ENCODE peak calls at places on chromosomes 7 and 10, in eight cellular contexts. One of them, this sample, is unnamed.

GRCh38 chr10:8543361-8544056 is 489.0 kb downstream of the GATA3 start:
- DNase-seq in mammary epithelial cell: peak
- DNase-seq in bronchial epithelial cell: peak
- DNase-seq in choroid plexus epithelial cell: no peak
- DNase-seq in neuronal stem cell: no peak
- DNase-seq in iPS DF 6.9: no peak
- DNase-seq in left ventricle myocardium inferior: no peak
- DNase-seq in hepatocyte: peak
- DNase-seq in this sample: no peak

GRCh38 chr10:76403876-76404275 is 972.5 kb downstream of the LRMDA start:
- DNase-seq in neuronal stem cell: no peak
- DNase-seq in mammary epithelial cell: peak
- DNase-seq in choroid plexus epithelial cell: no peak
- DNase-seq in iPS DF 6.9: no peak
- DNase-seq in hepatocyte: no peak
- DNase-seq in left ventricle myocardium inferior: no peak
- DNase-seq in bronchial epithelial cell: peak
- DNase-seq in this sample: no peak

GRCh38 chr7:2525931-2526630 is 6.5 kb downstream of the LFNG start:
- DNase-seq in bronchial epithelial cell: no peak
- DNase-seq in mammary epithelial cell: no peak
- DNase-seq in neuronal stem cell: no peak
- DNase-seq in hepatocyte: no peak
- DNase-seq in choroid plexus epithelial cell: peak
- DNase-seq in left ventricle myocardium inferior: no peak
- DNase-seq in iPS DF 6.9: no peak
- DNase-seq in this sample: no peak

GRCh38 chr10:118036281-118036875 is 10.4 kb downstream of the RAB11FIP2 start:
- DNase-seq in choroid plexus epithelial cell: no peak
- DNase-seq in bronchial epithelial cell: no peak
- DNase-seq in left ventricle myocardium inferior: no peak
- DNase-seq in mammary epithelial cell: no peak
- DNase-seq in hepatocyte: no peak
- DNase-seq in neuronal stem cell: no peak
- DNase-seq in iPS DF 6.9: no peak
- DNase-seq in this sample: no peak

GRCh38 chr10:103888113-103888841 is 29.7 kb downstream of the STN1 start:
- DNase-seq in neuronal stem cell: peak
- DNase-seq in mammary epithelial cell: peak
- DNase-seq in hepatocyte: peak
- DNase-seq in choroid plexus epithelial cell: peak
- DNase-seq in bronchial epithelial cell: peak
- DNase-seq in iPS DF 6.9: no peak
- DNase-seq in left ventricle myocardium inferior: peak
- DNase-seq in this sample: peak

GRCh38 chr10:17064435-17064834 is 65.2 kb downstream of the CUBN start:
- DNase-seq in mammary epithelial cell: no peak
- DNase-seq in left ventricle myocardium inferior: no peak
- DNase-seq in iPS DF 6.9: no peak
- DNase-seq in neuronal stem cell: no peak
- DNase-seq in choroid plexus epithelial cell: no peak
- DNase-seq in bronchial epithelial cell: no peak
- DNase-seq in hepatocyte: no peak
- DNase-seq in this sample: no peak

GRCh38 chr10:86372785-86373239 is 6.2 kb upstream of the GRID1 start:
- DNase-seq in hepatocyte: no peak
- DNase-seq in mammary epithelial cell: no peak
- DNase-seq in bronchial epithelial cell: no peak
- DNase-seq in iPS DF 6.9: no peak
- DNase-seq in neuronal stem cell: no peak
- DNase-seq in left ventricle myocardium inferior: no peak
- DNase-seq in choroid plexus epithelial cell: no peak
- DNase-seq in this sample: no peak

GRCh38 chr7:27346531-27347260 is 104.1 kb downstream of the EVX1 start:
- DNase-seq in left ventricle myocardium inferior: no peak
- DNase-seq in iPS DF 6.9: no peak
- DNase-seq in neuronal stem cell: no peak
- DNase-seq in choroid plexus epithelial cell: peak
- DNase-seq in bronchial epithelial cell: peak
- DNase-seq in mammary epithelial cell: peak
- DNase-seq in hepatocyte: peak
- DNase-seq in this sample: peak

GRCh38 chr7:40827217-40828085 is 692.6 kb downstream of the SUGCT start:
- DNase-seq in bronchial epithelial cell: peak
- DNase-seq in left ventricle myocardium inferior: no peak
- DNase-seq in choroid plexus epithelial cell: peak
- DNase-seq in hepatocyte: peak
- DNase-seq in neuronal stem cell: peak
- DNase-seq in iPS DF 6.9: no peak
- DNase-seq in mammary epithelial cell: peak
- DNase-seq in this sample: peak

GRCh38 chr10:109343293-109343692 is 580.0 kb downstream of the XPNPEP1 start:
- DNase-seq in neuronal stem cell: no peak
- DNase-seq in iPS DF 6.9: no peak
- DNase-seq in choroid plexus epithelial cell: no peak
- DNase-seq in mammary epithelial cell: peak
- DNase-seq in bronchial epithelial cell: peak
- DNase-seq in hepatocyte: no peak
- DNase-seq in left ventricle myocardium inferior: no peak
- DNase-seq in this sample: peak

GRCh38 chr7:140231779-140232491 is 55.2 kb upstream of the KDM7A start:
- DNase-seq in hepatocyte: no peak
- DNase-seq in neuronal stem cell: no peak
- DNase-seq in bronchial epithelial cell: peak
- DNase-seq in left ventricle myocardium inferior: no peak
- DNase-seq in iPS DF 6.9: no peak
- DNase-seq in choroid plexus epithelial cell: no peak
- DNase-seq in mammary epithelial cell: peak
- DNase-seq in this sample: no peak

GRCh38 chr10:1294748-1295147 is 238.6 kb downstream of the WDR37 start:
- DNase-seq in mammary epithelial cell: no peak
- DNase-seq in bronchial epithelial cell: no peak
- DNase-seq in neuronal stem cell: no peak
- DNase-seq in left ventricle myocardium inferior: no peak
- DNase-seq in hepatocyte: no peak
- DNase-seq in choroid plexus epithelial cell: no peak
- DNase-seq in iPS DF 6.9: no peak
- DNase-seq in this sample: no peak

GRCh38 chr7:150992833-150993302 is 2.1 kb downstream of the NOS3 start:
- DNase-seq in mammary epithelial cell: no peak
- DNase-seq in bronchial epithelial cell: peak
- DNase-seq in hepatocyte: peak
- DNase-seq in neuronal stem cell: peak
- DNase-seq in choroid plexus epithelial cell: peak
- DNase-seq in left ventricle myocardium inferior: peak
- DNase-seq in iPS DF 6.9: peak
- DNase-seq in this sample: no peak

GRCh38 chr10:74163313-74164068 is 12.5 kb downstream of the ADK start:
- DNase-seq in left ventricle myocardium inferior: no peak
- DNase-seq in neuronal stem cell: no peak
- DNase-seq in choroid plexus epithelial cell: no peak
- DNase-seq in bronchial epithelial cell: no peak
- DNase-seq in iPS DF 6.9: no peak
- DNase-seq in hepatocyte: no peak
- DNase-seq in mammary epithelial cell: no peak
- DNase-seq in this sample: no peak

GRCh38 chr10:18240185-18240882 is 100.1 kb downstream of the CACNB2 start:
- DNase-seq in iPS DF 6.9: no peak
- DNase-seq in hepatocyte: no peak
- DNase-seq in mammary epithelial cell: no peak
- DNase-seq in choroid plexus epithelial cell: peak
- DNase-seq in left ventricle myocardium inferior: no peak
- DNase-seq in neuronal stem cell: no peak
- DNase-seq in bronchial epithelial cell: no peak
- DNase-seq in this sample: no peak

GRCh38 chr7:35035511-35035921 is 1.8 kb downstream of the DPY19L1 start:
- DNase-seq in left ventricle myocardium inferior: no peak
- DNase-seq in bronchial epithelial cell: peak
- DNase-seq in hepatocyte: peak
- DNase-seq in mammary epithelial cell: peak
- DNase-seq in choroid plexus epithelial cell: peak
- DNase-seq in iPS DF 6.9: no peak
- DNase-seq in neuronal stem cell: no peak
- DNase-seq in this sample: no peak
- H3K4me3 ChIP-seq in left ventricle myocardium inferior: peak
- H3K4me3 ChIP-seq in bronchial epithelial cell: no peak
- H3K4me3 ChIP-seq in hepatocyte: no peak
- H3K4me3 ChIP-seq in mammary epithelial cell: peak
- H3K4me3 ChIP-seq in choroid plexus epithelial cell: peak
- H3K4me3 ChIP-seq in iPS DF 6.9: no peak
- H3K4me3 ChIP-seq in neuronal stem cell: no peak
- H3K4me3 ChIP-seq in this sample: peak

DNA sequence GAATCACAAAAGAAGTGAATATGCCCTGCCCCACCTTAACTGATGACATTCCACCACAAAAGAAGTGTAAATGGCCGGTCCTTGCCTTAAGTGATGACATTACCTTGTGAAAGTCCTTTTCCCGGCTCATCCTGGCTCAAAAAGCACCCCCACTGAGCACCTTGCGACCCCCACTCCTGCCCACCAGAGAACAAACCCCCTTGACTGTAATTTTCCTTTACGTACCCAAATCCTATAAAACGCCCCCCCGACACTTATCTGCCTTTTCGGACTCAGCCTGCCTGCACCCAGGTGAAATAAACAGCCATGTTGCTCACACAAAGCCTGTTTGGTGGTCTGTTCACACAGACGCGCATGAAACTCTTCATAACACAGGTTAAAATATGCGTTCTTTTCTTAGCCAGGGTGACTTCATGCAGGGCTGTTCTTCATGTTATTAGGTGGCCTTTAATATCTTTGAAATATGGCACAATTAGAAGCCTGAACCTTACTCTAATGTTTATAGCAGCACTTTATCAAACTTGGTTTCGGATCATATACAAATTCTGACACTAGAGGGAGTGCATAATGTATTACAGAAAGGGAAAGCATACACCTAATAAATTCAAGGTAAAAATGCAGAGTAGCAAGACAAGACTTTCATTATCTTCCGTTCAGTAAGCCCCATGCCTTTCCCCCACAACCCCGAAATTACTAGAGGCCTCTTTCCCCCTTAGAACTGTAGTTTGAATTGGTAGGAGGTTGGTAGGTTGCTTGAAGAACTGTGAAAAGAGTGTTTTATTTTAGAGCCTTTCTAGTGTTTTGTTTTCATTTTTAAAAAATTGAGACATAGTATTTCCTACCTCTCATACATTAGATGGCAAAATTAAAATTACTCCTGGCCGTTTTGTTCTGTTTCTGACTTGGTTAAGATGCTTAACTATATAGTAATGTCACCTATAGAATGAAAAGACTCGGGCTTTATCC is 117.9 kb downstream of the NPY start:
- DNase-seq in hepatocyte: peak
- DNase-seq in neuronal stem cell: no peak
- DNase-seq in mammary epithelial cell: peak
- DNase-seq in iPS DF 6.9: no peak
- DNase-seq in bronchial epithelial cell: peak
- DNase-seq in left ventricle myocardium inferior: no peak
- DNase-seq in choroid plexus epithelial cell: peak
- DNase-seq in this sample: no peak
- H3K4me3 ChIP-seq in hepatocyte: no peak
- H3K4me3 ChIP-seq in neuronal stem cell: no peak
- H3K4me3 ChIP-seq in mammary epithelial cell: peak
- H3K4me3 ChIP-seq in iPS DF 6.9: peak
- H3K4me3 ChIP-seq in bronchial epithelial cell: no peak
- H3K4me3 ChIP-seq in left ventricle myocardium inferior: no peak
- H3K4me3 ChIP-seq in choroid plexus epithelial cell: peak
- H3K4me3 ChIP-seq in this sample: peak

GRCh38 chr10:14604181-14605142 is 170.2 kb downstream of the FAM107B start:
- DNase-seq in left ventricle myocardium inferior: peak
- DNase-seq in bronchial epithelial cell: peak
- DNase-seq in neuronal stem cell: peak
- DNase-seq in choroid plexus epithelial cell: peak
- DNase-seq in hepatocyte: peak
- DNase-seq in iPS DF 6.9: no peak
- DNase-seq in mammary epithelial cell: peak
- DNase-seq in this sample: no peak

GRCh38 chr10:14603539-14604102 is 171.1 kb downstream of the FAM107B start:
- DNase-seq in bronchial epithelial cell: no peak
- DNase-seq in hepatocyte: peak
- DNase-seq in mammary epithelial cell: no peak
- DNase-seq in left ventricle myocardium inferior: no peak
- DNase-seq in iPS DF 6.9: no peak
- DNase-seq in neuronal stem cell: no peak
- DNase-seq in choroid plexus epithelial cell: no peak
- DNase-seq in this sample: no peak

GRCh38 chr10:14606633-14607032 is 168.1 kb downstream of the FAM107B start:
- DNase-seq in mammary epithelial cell: no peak
- DNase-seq in neuronal stem cell: no peak
- DNase-seq in choroid plexus epithelial cell: no peak
- DNase-seq in iPS DF 6.9: no peak
- DNase-seq in bronchial epithelial cell: no peak
- DNase-seq in hepatocyte: no peak
- DNase-seq in left ventricle myocardium inferior: no peak
- DNase-seq in this sample: no peak

GRCh38 chr10:14602807-14603538 is 171.7 kb downstream of the FAM107B start:
- DNase-seq in mammary epithelial cell: peak
- DNase-seq in choroid plexus epithelial cell: peak
- DNase-seq in iPS DF 6.9: no peak
- DNase-seq in hepatocyte: no peak
- DNase-seq in left ventricle myocardium inferior: no peak
- DNase-seq in bronchial epithelial cell: no peak
- DNase-seq in neuronal stem cell: no peak
- DNase-seq in this sample: no peak

DNA sequence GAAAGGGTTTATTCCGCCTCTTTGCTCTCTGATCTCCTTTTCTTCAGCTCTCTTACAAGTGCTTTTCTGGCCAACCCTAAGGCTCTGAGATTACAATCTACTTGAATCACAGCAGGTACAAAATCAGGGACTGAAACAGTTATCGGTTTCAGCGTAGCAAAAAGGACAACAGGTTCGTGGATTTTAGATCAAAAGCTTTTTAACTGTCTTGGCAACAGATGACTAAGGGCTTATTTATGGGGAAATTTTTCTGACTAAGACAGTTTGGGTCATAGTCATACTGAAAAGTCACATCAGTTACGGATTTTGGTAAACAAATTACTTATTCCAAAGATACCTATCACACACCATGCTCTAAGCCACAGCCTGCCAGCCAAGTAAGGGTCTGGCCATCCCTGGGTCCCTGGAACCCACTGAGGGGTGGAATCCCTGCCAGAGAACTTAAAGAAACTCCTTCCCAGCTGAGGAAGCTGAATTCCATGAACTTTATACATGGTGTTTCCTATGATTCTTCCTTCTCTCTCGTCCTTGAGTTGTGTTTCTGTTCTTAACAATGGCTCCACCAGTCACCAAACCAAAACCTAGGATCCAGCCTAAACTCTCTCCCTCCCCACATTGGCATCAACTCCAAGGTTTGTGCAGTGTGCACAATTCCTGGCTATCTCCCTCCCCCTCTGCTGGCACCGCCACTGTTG is 169.3 kb downstream of the FAM107B start:
- DNase-seq in mammary epithelial cell: peak
- DNase-seq in hepatocyte: no peak
- DNase-seq in neuronal stem cell: no peak
- DNase-seq in bronchial epithelial cell: peak
- DNase-seq in choroid plexus epithelial cell: peak
- DNase-seq in iPS DF 6.9: no peak
- DNase-seq in left ventricle myocardium inferior: no peak
- DNase-seq in this sample: no peak
- H3K4me3 ChIP-seq in mammary epithelial cell: peak
- H3K4me3 ChIP-seq in hepatocyte: peak
- H3K4me3 ChIP-seq in neuronal stem cell: no peak
- H3K4me3 ChIP-seq in bronchial epithelial cell: no peak
- H3K4me3 ChIP-seq in choroid plexus epithelial cell: peak
- H3K4me3 ChIP-seq in iPS DF 6.9: no peak
- H3K4me3 ChIP-seq in left ventricle myocardium inferior: peak
- H3K4me3 ChIP-seq in this sample: peak

GRCh38 chr7:55128693-55129394 is 110.0 kb downstream of the EGFR start:
- DNase-seq in mammary epithelial cell: no peak
- DNase-seq in iPS DF 6.9: no peak
- DNase-seq in bronchial epithelial cell: peak
- DNase-seq in hepatocyte: no peak
- DNase-seq in left ventricle myocardium inferior: peak
- DNase-seq in choroid plexus epithelial cell: peak
- DNase-seq in neuronal stem cell: no peak
- DNase-seq in this sample: peak
- H3K4me3 ChIP-seq in mammary epithelial cell: no peak
- H3K4me3 ChIP-seq in iPS DF 6.9: no peak
- H3K4me3 ChIP-seq in bronchial epithelial cell: no peak
- H3K4me3 ChIP-seq in hepatocyte: no peak
- H3K4me3 ChIP-seq in left ventricle myocardium inferior: no peak
- H3K4me3 ChIP-seq in choroid plexus epithelial cell: no peak
- H3K4me3 ChIP-seq in neuronal stem cell: no peak
- H3K4me3 ChIP-seq in this sample: no peak

This sample was measured in skeletal muscle cell.